ENCODE peak calls at places on chromosomes 2 and 18, in nine cellular contexts. One of them, this sample, is unnamed. For H3K4me1, the result is how much of the 10 kb centered on the place peaks cover.

GRCh38 chr18:79792096-79792987 is 5.4 kb upstream of the KCNG2 start:
- DNase-seq in heart left ventricle: peak
- DNase-seq in upper lobe of left lung: peak
- DNase-seq in IMR-90: no peak
- DNase-seq in ovary: no peak
- DNase-seq in A549: no peak
- DNase-seq in spleen: peak
- DNase-seq in transverse colon: no peak
- DNase-seq in body of pancreas: no peak
- DNase-seq in this sample: no peak

GRCh38 chr2:231548752-231549151 is 18.5 kb upstream of the NMUR1 start:
- DNase-seq in heart left ventricle: no peak
- DNase-seq in upper lobe of left lung: no peak
- DNase-seq in IMR-90: no peak
- DNase-seq in ovary: no peak
- DNase-seq in A549: no peak
- DNase-seq in spleen: peak
- DNase-seq in transverse colon: no peak
- DNase-seq in body of pancreas: no peak
- DNase-seq in this sample: no peak

GRCh38 chr2:71605781-71606241 is 152.4 kb downstream of the DYSF start:
- DNase-seq in heart left ventricle: no peak
- DNase-seq in upper lobe of left lung: peak
- DNase-seq in IMR-90: no peak
- DNase-seq in ovary: no peak
- DNase-seq in A549: no peak
- DNase-seq in spleen: peak
- DNase-seq in transverse colon: no peak
- DNase-seq in body of pancreas: no peak
- DNase-seq in this sample: peak

GRCh38 chr2:51624995-51625394 is 593.1 kb upstream of the NRXN1 start:
- DNase-seq in heart left ventricle: no peak
- DNase-seq in upper lobe of left lung: no peak
- DNase-seq in IMR-90: peak
- DNase-seq in ovary: no peak
- DNase-seq in A549: no peak
- DNase-seq in spleen: no peak
- DNase-seq in transverse colon: no peak
- DNase-seq in body of pancreas: no peak
- DNase-seq in this sample: no peak

GRCh38 chr2:162840598-162841246 is 2.2 kb upstream of the KCNH7 start:
- DNase-seq in heart left ventricle: peak
- DNase-seq in upper lobe of left lung: no peak
- DNase-seq in IMR-90: peak
- DNase-seq in ovary: peak
- DNase-seq in A549: peak
- DNase-seq in spleen: no peak
- DNase-seq in transverse colon: peak
- DNase-seq in body of pancreas: peak
- DNase-seq in this sample: no peak

GRCh38 chr2:174223359-174223758 is 25.0 kb downstream of the OLA1 start:
- DNase-seq in heart left ventricle: no peak
- DNase-seq in upper lobe of left lung: no peak
- DNase-seq in IMR-90: no peak
- DNase-seq in ovary: no peak
- DNase-seq in A549: no peak
- DNase-seq in spleen: no peak
- DNase-seq in transverse colon: no peak
- DNase-seq in body of pancreas: no peak
- DNase-seq in this sample: no peak

GRCh38 chr2:237354930-237355329 is 59.0 kb downstream of the COL6A3 start:
- DNase-seq in heart left ventricle: no peak
- DNase-seq in upper lobe of left lung: no peak
- DNase-seq in IMR-90: peak
- DNase-seq in ovary: no peak
- DNase-seq in A549: no peak
- DNase-seq in spleen: no peak
- DNase-seq in transverse colon: no peak
- DNase-seq in body of pancreas: no peak
- DNase-seq in this sample: no peak

GRCh38 chr2:23469142-23469540 is 84.2 kb downstream of the KLHL29 start:
- DNase-seq in heart left ventricle: no peak
- DNase-seq in upper lobe of left lung: no peak
- DNase-seq in IMR-90: no peak
- DNase-seq in ovary: no peak
- DNase-seq in A549: no peak
- DNase-seq in spleen: peak
- DNase-seq in transverse colon: no peak
- DNase-seq in body of pancreas: no peak
- DNase-seq in this sample: no peak

DNA sequence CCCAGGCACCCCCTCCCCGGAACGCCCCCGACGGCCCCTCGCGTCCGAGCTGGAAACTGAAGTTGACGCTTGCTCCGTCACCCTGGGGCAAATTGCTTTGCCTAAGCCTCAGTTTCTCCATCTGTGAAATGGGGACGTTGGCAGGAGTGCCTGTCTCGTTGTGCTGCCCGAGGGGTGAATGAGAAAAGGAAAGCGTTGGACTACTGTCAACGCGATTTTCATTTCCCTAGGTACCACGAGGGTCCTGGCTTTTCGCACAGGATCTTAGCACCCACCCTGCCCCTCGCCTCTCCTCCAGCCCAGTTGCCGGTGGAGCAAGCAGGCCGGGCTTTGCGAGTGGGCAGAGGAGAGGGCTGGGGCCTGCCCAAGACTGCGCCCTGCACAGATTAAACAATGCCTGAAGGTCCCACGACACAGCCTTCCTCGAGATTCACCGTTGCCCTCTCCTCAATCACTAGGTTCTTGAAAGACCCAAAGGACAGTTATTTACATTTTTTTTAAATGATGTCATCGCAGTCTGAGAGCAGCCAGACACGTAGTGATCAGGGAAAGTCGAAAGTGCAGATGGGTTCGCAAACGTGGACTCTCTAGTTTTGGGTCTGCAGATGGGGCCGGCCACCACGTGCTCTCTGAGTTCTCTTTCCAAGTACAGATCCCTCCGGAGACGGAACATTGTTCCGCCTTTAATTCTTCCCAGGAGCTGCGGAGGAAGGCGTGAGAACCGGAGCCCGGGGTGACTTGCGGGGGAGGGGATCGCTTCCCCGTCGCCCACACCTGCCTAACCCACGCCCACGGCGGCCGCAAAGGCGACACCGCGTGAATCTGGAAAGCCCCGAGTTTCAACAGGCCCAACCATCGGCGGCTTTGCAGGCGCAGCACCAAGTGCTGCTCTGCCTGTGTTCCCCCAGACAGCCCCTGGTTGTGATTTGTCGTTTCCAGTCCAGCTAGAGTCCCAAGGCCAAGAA is 54.1 kb downstream of the PKDCC start:
- DNase-seq in heart left ventricle: peak
- DNase-seq in upper lobe of left lung: peak
- DNase-seq in IMR-90: peak
- DNase-seq in ovary: peak
- DNase-seq in A549: no peak
- DNase-seq in spleen: peak
- DNase-seq in transverse colon: peak
- DNase-seq in body of pancreas: peak
- DNase-seq in this sample: no peak
- H3K27ac ChIP-seq in heart left ventricle: peak
- H3K27ac ChIP-seq in upper lobe of left lung: peak
- H3K27ac ChIP-seq in IMR-90: peak
- H3K27ac ChIP-seq in ovary: peak
- H3K27ac ChIP-seq in A549: peak
- H3K27ac ChIP-seq in spleen: peak
- H3K27ac ChIP-seq in transverse colon: peak
- H3K27ac ChIP-seq in body of pancreas: peak
- H3K27ac ChIP-seq in this sample: peak

DNA sequence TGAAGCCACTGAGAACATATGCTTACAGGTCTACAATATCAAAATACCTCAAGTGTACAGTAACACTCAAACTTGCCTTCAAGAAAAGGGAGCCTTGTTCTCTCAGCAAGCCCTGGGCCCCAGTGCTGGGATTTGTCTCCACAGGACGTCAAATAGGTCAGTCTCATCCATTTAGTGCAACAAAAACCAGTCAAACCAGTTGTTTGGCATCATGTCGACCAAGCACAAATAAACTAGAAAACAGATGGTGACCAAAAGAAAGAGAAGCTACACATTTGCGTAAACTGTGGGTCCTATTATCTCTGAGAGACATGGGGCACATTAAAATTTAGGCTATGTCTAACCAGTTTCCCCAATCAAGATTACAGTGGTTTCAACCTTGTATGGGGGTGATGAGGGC is 182.6 kb upstream of the PKDCC start:
- DNase-seq in heart left ventricle: no peak
- DNase-seq in upper lobe of left lung: no peak
- DNase-seq in IMR-90: no peak
- DNase-seq in ovary: no peak
- DNase-seq in A549: no peak
- DNase-seq in spleen: no peak
- DNase-seq in transverse colon: no peak
- DNase-seq in body of pancreas: no peak
- DNase-seq in this sample: no peak
- TF ChIP-seq POLR2A in heart left ventricle: no peak
- TF ChIP-seq POLR2A in upper lobe of left lung: no peak
- TF ChIP-seq POLR2A in IMR-90: no peak
- TF ChIP-seq POLR2A in ovary: no peak
- TF ChIP-seq POLR2A in A549: no peak
- TF ChIP-seq POLR2A in spleen: no peak
- TF ChIP-seq POLR2A in transverse colon: no peak
- TF ChIP-seq POLR2A in body of pancreas: no peak
- TF ChIP-seq POLR2A in this sample: no peak

GRCh38 chr2:239261796-239262475 is 138.9 kb downstream of the HDAC4 start:
- DNase-seq in heart left ventricle: peak
- DNase-seq in upper lobe of left lung: no peak
- DNase-seq in IMR-90: no peak
- DNase-seq in ovary: peak
- DNase-seq in A549: no peak
- DNase-seq in spleen: no peak
- DNase-seq in transverse colon: peak
- DNase-seq in body of pancreas: peak
- DNase-seq in this sample: peak

GRCh38 chr2:239263231-239263936 is 137.4 kb downstream of the HDAC4 start:
- DNase-seq in heart left ventricle: peak
- DNase-seq in upper lobe of left lung: peak
- DNase-seq in IMR-90: no peak
- DNase-seq in ovary: peak
- DNase-seq in A549: no peak
- DNase-seq in spleen: peak
- DNase-seq in transverse colon: peak
- DNase-seq in body of pancreas: no peak
- DNase-seq in this sample: peak

GRCh38 chr2:239261336-239261735 is 139.5 kb downstream of the HDAC4 start:
- DNase-seq in heart left ventricle: peak
- DNase-seq in upper lobe of left lung: no peak
- DNase-seq in IMR-90: no peak
- DNase-seq in ovary: no peak
- DNase-seq in A549: no peak
- DNase-seq in spleen: no peak
- DNase-seq in transverse colon: no peak
- DNase-seq in body of pancreas: no peak
- DNase-seq in this sample: no peak

GRCh38 chr2:239263937-239264837 is 136.6 kb downstream of the HDAC4 start:
- DNase-seq in heart left ventricle: peak
- DNase-seq in upper lobe of left lung: no peak
- DNase-seq in IMR-90: peak
- DNase-seq in ovary: peak
- DNase-seq in A549: no peak
- DNase-seq in spleen: peak
- DNase-seq in transverse colon: peak
- DNase-seq in body of pancreas: no peak
- DNase-seq in this sample: peak

DNA sequence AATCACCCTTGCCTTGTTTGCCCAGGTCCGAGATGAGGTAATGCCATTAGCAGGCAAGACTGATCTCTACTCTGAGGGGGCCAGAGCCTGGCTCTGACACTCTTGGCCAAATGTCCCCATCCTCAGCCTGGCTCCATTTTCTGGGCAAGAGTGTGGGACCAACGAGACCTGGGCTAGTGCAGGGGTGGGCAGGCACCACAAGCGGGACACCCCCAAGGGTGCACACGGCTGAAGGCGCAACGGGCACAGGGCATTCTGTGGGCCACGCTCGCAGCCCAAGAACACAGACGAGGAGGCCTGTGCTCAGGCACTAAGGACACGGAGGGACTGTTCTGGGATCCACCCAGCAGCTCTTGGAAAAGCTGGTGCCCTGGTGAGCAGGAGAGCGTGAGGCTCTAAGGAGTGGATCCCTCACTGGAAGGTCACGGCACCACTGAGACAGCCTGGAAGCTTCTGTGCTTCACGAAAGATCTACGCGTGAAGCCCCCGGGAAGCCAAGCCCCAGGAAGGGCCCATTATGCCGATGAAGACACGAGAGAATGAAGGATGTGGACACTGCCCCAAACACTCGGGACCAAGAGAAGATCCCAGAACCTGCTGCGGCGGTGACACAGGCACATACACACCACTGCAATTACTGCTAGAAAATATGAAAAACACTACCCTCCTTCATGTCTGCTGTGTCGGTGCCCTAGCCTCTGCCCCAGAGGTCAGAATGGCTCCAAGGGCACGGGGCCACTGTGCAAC is 138.2 kb downstream of the HDAC4 start:
- DNase-seq in heart left ventricle: peak
- DNase-seq in upper lobe of left lung: peak
- DNase-seq in IMR-90: no peak
- DNase-seq in ovary: peak
- DNase-seq in A549: no peak
- DNase-seq in spleen: no peak
- DNase-seq in transverse colon: peak
- DNase-seq in body of pancreas: no peak
- DNase-seq in this sample: peak
- H3K4me1 ChIP-seq in heart left ventricle: half or more
- H3K4me1 ChIP-seq in upper lobe of left lung: half or more
- H3K4me1 ChIP-seq in IMR-90: under half
- H3K4me1 ChIP-seq in ovary: under half
- H3K4me1 ChIP-seq in A549: under half
- H3K4me1 ChIP-seq in spleen: half or more
- H3K4me1 ChIP-seq in transverse colon: under half
- H3K4me1 ChIP-seq in body of pancreas: under half
- H3K4me1 ChIP-seq in this sample: under half

DNA sequence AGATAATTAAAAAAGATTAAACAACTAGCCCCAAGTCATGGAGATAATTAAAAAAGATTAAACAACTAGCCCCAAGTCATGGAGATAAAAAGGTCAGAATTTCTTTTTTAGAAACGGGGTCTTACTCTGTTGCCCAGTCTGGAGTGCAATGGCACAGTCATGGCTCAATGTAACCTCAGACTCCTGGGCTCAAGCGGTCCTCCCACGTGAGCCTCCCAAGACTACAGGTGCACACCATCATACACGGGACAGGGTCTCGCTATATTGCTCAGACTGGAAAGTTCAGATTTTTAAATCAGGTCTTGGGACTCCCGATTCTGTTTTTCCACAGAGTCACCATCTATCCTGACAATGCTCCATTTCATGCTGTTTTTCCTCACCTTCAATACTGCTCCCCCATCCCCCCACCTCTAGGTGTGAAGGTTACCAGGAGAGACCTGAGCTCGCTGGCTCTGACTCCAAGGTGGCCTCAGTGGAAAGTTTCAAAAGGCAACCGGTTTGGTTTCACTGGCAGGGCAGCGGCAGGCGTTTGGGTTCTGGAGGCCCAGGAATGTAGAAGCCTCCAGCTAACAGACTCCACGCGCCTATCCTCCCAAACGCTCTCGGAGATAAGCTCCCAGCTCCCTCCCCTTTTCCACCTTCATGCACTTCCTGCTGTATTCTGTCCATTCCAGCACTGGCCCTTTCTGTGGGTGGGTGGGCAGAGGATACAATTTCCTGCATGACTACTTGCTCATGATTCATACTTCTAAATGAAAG is 2.9 kb upstream of the SEMA4C start:
- DNase-seq in heart left ventricle: no peak
- DNase-seq in upper lobe of left lung: no peak
- DNase-seq in IMR-90: peak
- DNase-seq in ovary: no peak
- DNase-seq in A549: no peak
- DNase-seq in spleen: no peak
- DNase-seq in transverse colon: no peak
- DNase-seq in body of pancreas: peak
- DNase-seq in this sample: no peak
- H3K27ac ChIP-seq in heart left ventricle: peak
- H3K27ac ChIP-seq in upper lobe of left lung: peak
- H3K27ac ChIP-seq in IMR-90: no peak
- H3K27ac ChIP-seq in ovary: no peak
- H3K27ac ChIP-seq in A549: no peak
- H3K27ac ChIP-seq in spleen: peak
- H3K27ac ChIP-seq in transverse colon: no peak
- H3K27ac ChIP-seq in body of pancreas: peak
- H3K27ac ChIP-seq in this sample: no peak